ENCODE peak calls at places on chromosomes 5 and 9, in five cellular contexts. P is neuronal stem cell, B is IMR-90, E is mesendoderm, Q is H1. J is an unnamed sample.

GRCh38 chr9:72882117-72882775 is 70.6 kb downstream of the ALDH1A1 start:
- DNase-seq in B (no peak), Q (no peak), P (no peak), E (no peak), J (no peak)

GRCh38 chr5:1243487-1244152 is 18.4 kb downstream of the SLC6A18 start:
- DNase-seq in P (no peak), E (peak), B (no peak), Q (no peak), J (no peak)

GRCh38 chr5:162473051-162473714 is 405.6 kb downstream of the GABRG2 start:
- DNase-seq in B (no peak), Q (no peak), E (no peak), P (no peak), J (no peak)

GRCh38 chr9:36980148-36980974 is 53.7 kb downstream of the PAX5 start:
- DNase-seq in B (no peak), P (no peak), Q (peak), E (peak), J (no peak)

GRCh38 chr9:120714846-120715231 is 569 bp upstream of the MEGF9 start:
- DNase-seq in E (no peak), P (no peak), Q (no peak), B (no peak), J (no peak)

GRCh38 chr9:119726035-119726434 is 356.8 kb upstream of the BRINP1 start:
- DNase-seq in P (no peak), B (no peak), E (no peak), Q (no peak), J (no peak)

GRCh38 chr5:36442352-36442751 is 140.7 kb upstream of the RANBP3L start:
- DNase-seq in Q (no peak), B (no peak), P (no peak), E (peak), J (no peak)

GRCh38 chr5:9124071-9124470 is 421.8 kb downstream of the SEMA5A start:
- DNase-seq in E (no peak), B (no peak), Q (no peak), P (no peak), J (no peak)

GRCh38 chr5:80492741-80493140 is 4.8 kb downstream of the FAM151B start:
- DNase-seq in Q (no peak), B (no peak), E (no peak), P (no peak), J (no peak)

GRCh38 chr9:14895806-14896205 is 14.4 kb downstream of the FREM1 start:
- DNase-seq in Q (no peak), E (peak), P (no peak), B (peak), J (peak)

GRCh38 chr5:61160497-61160896 is 1.8 kb downstream of the SMIM15 start:
- DNase-seq in P (no peak), Q (no peak), B (no peak), E (no peak), J (no peak)

GRCh38 chr5:170488576-170488975 is 15.2 kb upstream of the KCNIP1 start:
- DNase-seq in P (no peak), Q (no peak), B (no peak), E (no peak), J (no peak)

GRCh38 chr9:96048954-96049831 is 173.7 kb downstream of the ERCC6L2 start:
- DNase-seq in Q (no peak), E (no peak), B (no peak), P (no peak), J (no peak)

GRCh38 chr5:38148021-38148625 is 110.2 kb upstream of the EGFLAM start:
- DNase-seq in P (no peak), E (no peak), Q (no peak), B (no peak), J (no peak)

GRCh38 chr9:34233691-34234090 is 54.8 kb downstream of the UBAP1 start:
- DNase-seq in P (no peak), B (peak), Q (no peak), E (no peak), J (no peak)

GRCh38 chr9:35562895-35563746 is 41.9 kb upstream of the TESK1 start:
- DNase-seq in Q (no peak), E (no peak), B (no peak), P (no peak), J (no peak)

GRCh38 chr5:115857621-115858349 is 16.1 kb downstream of the AP3S1 start:
- DNase-seq in Q (no peak), B (peak), P (no peak), E (peak), J (peak)

GRCh38 chr9:136201609-136202448 is 3.1 kb downstream of the LHX3 start:
- DNase-seq in B (no peak), P (peak), Q (no peak), E (no peak), J (peak)

GRCh38 chr5:36661446-36662220 is 55.2 kb downstream of the SLC1A3 start:
- DNase-seq in E (no peak), B (no peak), P (no peak), Q (no peak), J (no peak)

GRCh38 chr9:17802249-17802857 is 223.5 kb downstream of the SH3GL2 start:
- DNase-seq in E (peak), B (peak), P (no peak), Q (no peak), J (peak)

GRCh38 chr5:32443145-32443540 is 1.4 kb downstream of the ZFR start:
- DNase-seq in B (peak), E (no peak), Q (no peak), P (no peak), J (peak)

GRCh38 chr5:168782172-168782571 is 203.0 kb upstream of the PANK3 start:
- DNase-seq in P (no peak), Q (no peak), E (peak), B (no peak), J (no peak)

DNA sequence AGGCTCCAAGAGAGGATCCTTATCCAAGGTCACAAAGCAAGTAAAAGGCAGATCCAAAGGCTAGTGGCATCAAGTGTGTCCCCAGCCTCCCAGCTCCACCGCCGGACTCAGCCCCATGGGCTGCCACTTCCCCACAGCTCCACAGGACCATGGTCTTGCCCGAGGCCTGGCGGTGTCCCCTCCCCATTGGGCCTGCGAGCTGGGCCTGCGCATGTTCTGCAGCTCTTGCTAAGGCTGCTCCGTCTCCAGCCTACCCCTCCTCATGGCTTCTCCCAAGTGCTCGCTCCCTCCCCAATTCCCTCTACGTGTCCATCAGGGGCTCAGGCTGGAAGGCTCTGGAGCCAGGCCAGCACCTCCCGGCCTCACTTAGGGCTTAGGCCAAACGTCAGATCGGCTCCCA is 29.4 kb downstream of the DBH start:
- DNase-seq in B (no peak), E (no peak), Q (no peak), P (no peak), J (no peak)
- H2BK15ac ChIP-seq in B (no peak), E (no peak), Q (no peak), P (peak), J (no peak)

GRCh38 chr9:129250786-129251185 is 72.7 kb upstream of the IER5L start:
- DNase-seq in B (peak), E (no peak), P (no peak), Q (no peak), J (peak)

GRCh38 chr9:129252937-129253819 is 75.1 kb upstream of the IER5L start:
- DNase-seq in E (no peak), Q (no peak), P (no peak), B (no peak), J (no peak)

GRCh38 chr9:129254566-129255287 is 76.7 kb upstream of the IER5L start:
- DNase-seq in Q (no peak), B (no peak), E (no peak), P (no peak), J (no peak)

GRCh38 chr9:129256959-129257713 is 79.1 kb upstream of the IER5L start:
- DNase-seq in P (no peak), E (no peak), Q (no peak), B (no peak), J (peak)

GRCh38 chr9:129253820-129254381 is 75.8 kb upstream of the IER5L start:
- DNase-seq in P (no peak), B (no peak), E (no peak), Q (no peak), J (no peak)
- H3K4me3 ChIP-seq in P (no peak), B (no peak), E (no peak), Q (no peak), J (no peak)

DNA sequence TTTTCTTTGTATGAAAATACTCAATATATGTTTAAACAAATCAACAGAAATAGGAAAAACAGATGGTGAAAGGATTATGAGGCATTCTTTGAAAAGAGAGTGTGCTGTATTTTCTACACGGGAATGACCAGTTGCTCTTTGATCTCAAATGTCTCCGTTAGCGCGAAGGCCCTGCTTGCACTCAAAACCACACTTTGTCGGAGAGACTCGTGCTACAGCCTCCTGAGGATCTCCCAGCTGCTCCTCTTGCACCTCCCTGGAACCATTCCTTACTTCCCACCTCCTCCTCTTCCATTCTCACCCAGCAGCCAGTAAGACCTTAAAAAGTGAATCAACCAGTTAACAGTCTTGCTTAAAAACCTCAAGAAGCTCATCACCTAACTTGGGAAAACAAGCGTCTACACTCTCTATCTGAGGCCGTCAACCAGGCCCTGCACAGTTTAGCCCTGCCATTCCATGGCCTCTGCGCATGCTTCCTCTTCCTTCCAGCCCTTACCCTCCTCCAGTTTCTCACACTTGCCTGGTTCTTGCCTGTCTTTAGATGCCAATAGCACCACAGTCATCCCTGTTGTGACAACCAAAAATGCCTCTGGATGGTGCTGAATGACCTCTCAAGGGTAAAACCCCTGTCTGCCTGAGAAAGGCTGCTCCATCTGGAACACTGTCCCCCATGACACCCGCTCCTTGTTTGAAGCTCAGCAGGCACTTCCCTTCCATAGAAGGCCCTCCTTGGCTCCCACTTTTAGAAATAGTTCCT is 594.7 kb upstream of the WWC1 start:
- DNase-seq in B (no peak), E (peak), P (no peak), Q (no peak), J (no peak)
- H2BK15ac ChIP-seq in B (peak), E (no peak), P (no peak), Q (no peak), J (no peak)

GRCh38 chr5:158952951-158953350 is 146.8 kb downstream of the EBF1 start:
- DNase-seq in Q (no peak), B (peak), E (no peak), P (no peak), J (peak)

GRCh38 chr5:158948376-158948775 is 151.3 kb downstream of the EBF1 start:
- DNase-seq in P (no peak), B (no peak), Q (no peak), E (no peak), J (no peak)

GRCh38 chr5:158953929-158954534 is 145.7 kb downstream of the EBF1 start:
- DNase-seq in Q (no peak), P (no peak), E (no peak), B (no peak), J (no peak)

GRCh38 chr5:158951951-158952545 is 147.7 kb downstream of the EBF1 start:
- DNase-seq in P (no peak), E (peak), Q (peak), B (no peak), J (no peak)

GRCh38 chr5:158951461-158951860 is 148.3 kb downstream of the EBF1 start:
- DNase-seq in B (no peak), E (no peak), P (peak), Q (no peak), J (no peak)
- H3K4me3 ChIP-seq in B (no peak), E (no peak), P (no peak), Q (peak), J (no peak)

DNA sequence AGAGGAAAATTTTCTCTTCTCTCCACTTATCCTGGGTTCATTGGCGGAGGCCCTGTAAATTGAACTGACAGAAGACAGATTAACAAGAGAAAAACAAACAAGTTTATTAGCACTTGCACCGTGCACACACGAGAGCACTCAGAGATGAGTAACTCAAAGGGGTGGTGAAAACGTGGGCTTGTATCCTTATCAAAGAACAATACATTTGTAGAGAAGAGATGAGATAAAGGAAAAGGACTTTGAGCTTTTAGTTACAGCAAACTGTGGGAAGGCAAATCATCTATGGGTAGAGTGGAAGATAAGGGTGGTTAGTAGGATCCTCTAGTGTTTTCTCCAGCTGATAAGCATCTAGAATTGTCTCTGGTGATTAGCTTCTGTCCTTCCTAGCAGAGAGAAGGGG is 44.4 kb upstream of the ROR2 start:
- DNase-seq in Q (no peak), B (no peak), P (no peak), E (peak), J (no peak)
- H2BK15ac ChIP-seq in Q (no peak), B (no peak), P (no peak), E (no peak), J (no peak)

DNA sequence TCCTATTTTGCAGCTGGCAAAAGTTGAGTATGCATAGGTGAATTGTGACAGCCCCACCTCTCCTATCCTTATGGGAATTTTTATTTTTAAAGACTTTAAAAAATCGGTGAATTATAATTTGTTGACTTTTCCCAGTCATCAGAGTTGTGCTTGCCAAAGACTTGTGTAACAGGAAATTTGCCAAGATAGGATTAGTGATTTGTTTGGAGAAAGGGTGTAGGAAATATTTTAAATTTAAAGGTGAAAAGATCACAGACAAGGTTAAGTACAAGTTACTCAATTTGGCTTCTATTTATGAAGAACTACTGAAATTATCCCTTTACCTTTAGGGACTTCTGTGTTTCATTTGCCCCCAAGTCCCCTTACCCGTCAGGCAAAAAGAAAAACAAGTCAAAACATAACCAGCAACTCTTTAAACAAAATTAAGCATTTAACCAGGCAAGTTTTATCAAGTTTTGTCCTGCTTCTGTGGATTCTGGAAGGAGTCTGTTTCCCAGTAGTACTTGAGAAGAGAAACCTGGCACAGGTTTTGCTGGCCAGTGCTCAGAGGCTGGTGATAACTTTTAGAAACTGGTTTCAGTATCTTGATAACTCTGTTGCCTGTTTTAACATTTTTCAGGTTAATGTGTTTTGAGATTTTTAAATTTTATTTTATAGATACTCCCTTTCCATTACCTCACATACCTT is 285.4 kb downstream of the MAST4 start:
- DNase-seq in P (no peak), E (no peak), Q (no peak), B (peak), J (peak)
- H3K4me3 ChIP-seq in P (no peak), E (no peak), Q (no peak), B (no peak), J (no peak)